ENCODE peak calls at places on chromosome 11, in five cellular contexts. One of them, this sample, is unnamed.

GRCh38 chr11:77299528-77299993 is 1.9 kb downstream of the GDPD4 start:
- DNase-seq in fibroblast of mammary gland: peak
- DNase-seq in cardiac muscle cell: no peak
- DNase-seq in endothelial cell: no peak
- DNase-seq in A549: peak
- DNase-seq in this sample: no peak

GRCh38 chr11:117929568-117930207 is 486 bp upstream of the TMPRSS13 start:
- DNase-seq in A549: no peak
- DNase-seq in endothelial cell: no peak
- DNase-seq in cardiac muscle cell: no peak
- DNase-seq in fibroblast of mammary gland: no peak
- DNase-seq in this sample: no peak

GRCh38 chr11:3058753-3059664 is 1.8 kb upstream of the CARS1 start:
- DNase-seq in cardiac muscle cell: peak
- DNase-seq in endothelial cell: no peak
- DNase-seq in fibroblast of mammary gland: peak
- DNase-seq in A549: peak
- DNase-seq in this sample: no peak

GRCh38 chr11:15541079-15541478 is 426.4 kb downstream of the INSC start:
- DNase-seq in A549: no peak
- DNase-seq in fibroblast of mammary gland: no peak
- DNase-seq in cardiac muscle cell: no peak
- DNase-seq in endothelial cell: no peak
- DNase-seq in this sample: no peak

GRCh38 chr11:110571286-110571685 is 141.0 kb downstream of the ARHGAP20 start:
- DNase-seq in A549: no peak
- DNase-seq in cardiac muscle cell: no peak
- DNase-seq in endothelial cell: no peak
- DNase-seq in fibroblast of mammary gland: no peak
- DNase-seq in this sample: no peak

GRCh38 chr11:79287952-79288351 is 152.9 kb downstream of the TENM4 start:
- DNase-seq in A549: no peak
- DNase-seq in fibroblast of mammary gland: no peak
- DNase-seq in endothelial cell: no peak
- DNase-seq in cardiac muscle cell: no peak
- DNase-seq in this sample: no peak

GRCh38 chr11:11383995-11384394 is 30.9 kb upstream of the CSNK2A3 start:
- DNase-seq in endothelial cell: no peak
- DNase-seq in A549: no peak
- DNase-seq in cardiac muscle cell: no peak
- DNase-seq in fibroblast of mammary gland: no peak
- DNase-seq in this sample: no peak

GRCh38 chr11:64164392-64165312 is 1.3 kb downstream of the MACROD1 start:
- DNase-seq in endothelial cell: no peak
- DNase-seq in A549: no peak
- DNase-seq in cardiac muscle cell: no peak
- DNase-seq in fibroblast of mammary gland: no peak
- DNase-seq in this sample: no peak

GRCh38 chr11:110857885-110858555 is 145.8 kb upstream of the ARHGAP20 start:
- DNase-seq in A549: no peak
- DNase-seq in cardiac muscle cell: peak
- DNase-seq in endothelial cell: no peak
- DNase-seq in fibroblast of mammary gland: peak
- DNase-seq in this sample: no peak

GRCh38 chr11:131690362-131690761 is 319.9 kb downstream of the NTM start:
- DNase-seq in cardiac muscle cell: no peak
- DNase-seq in fibroblast of mammary gland: no peak
- DNase-seq in endothelial cell: no peak
- DNase-seq in A549: no peak
- DNase-seq in this sample: no peak

GRCh38 chr11:131686836-131687235 is 316.4 kb downstream of the NTM start:
- DNase-seq in endothelial cell: no peak
- DNase-seq in A549: no peak
- DNase-seq in fibroblast of mammary gland: no peak
- DNase-seq in cardiac muscle cell: no peak
- DNase-seq in this sample: no peak

GRCh38 chr11:131687291-131688055 is 317.1 kb downstream of the NTM start:
- DNase-seq in endothelial cell: no peak
- DNase-seq in cardiac muscle cell: no peak
- DNase-seq in fibroblast of mammary gland: no peak
- DNase-seq in A549: no peak
- DNase-seq in this sample: no peak

GRCh38 chr11:131689049-131689925 is 318.9 kb downstream of the NTM start:
- DNase-seq in endothelial cell: no peak
- DNase-seq in A549: no peak
- DNase-seq in fibroblast of mammary gland: no peak
- DNase-seq in cardiac muscle cell: no peak
- DNase-seq in this sample: no peak

GRCh38 chr11:131688056-131688693 is 317.8 kb downstream of the NTM start:
- DNase-seq in fibroblast of mammary gland: peak
- DNase-seq in cardiac muscle cell: peak
- DNase-seq in endothelial cell: peak
- DNase-seq in A549: peak
- DNase-seq in this sample: peak
- TF ChIP-seq CTCF in fibroblast of mammary gland: no peak
- TF ChIP-seq CTCF in cardiac muscle cell: peak
- TF ChIP-seq CTCF in endothelial cell: peak
- TF ChIP-seq CTCF in A549: peak
- TF ChIP-seq CTCF in this sample: peak

DNA sequence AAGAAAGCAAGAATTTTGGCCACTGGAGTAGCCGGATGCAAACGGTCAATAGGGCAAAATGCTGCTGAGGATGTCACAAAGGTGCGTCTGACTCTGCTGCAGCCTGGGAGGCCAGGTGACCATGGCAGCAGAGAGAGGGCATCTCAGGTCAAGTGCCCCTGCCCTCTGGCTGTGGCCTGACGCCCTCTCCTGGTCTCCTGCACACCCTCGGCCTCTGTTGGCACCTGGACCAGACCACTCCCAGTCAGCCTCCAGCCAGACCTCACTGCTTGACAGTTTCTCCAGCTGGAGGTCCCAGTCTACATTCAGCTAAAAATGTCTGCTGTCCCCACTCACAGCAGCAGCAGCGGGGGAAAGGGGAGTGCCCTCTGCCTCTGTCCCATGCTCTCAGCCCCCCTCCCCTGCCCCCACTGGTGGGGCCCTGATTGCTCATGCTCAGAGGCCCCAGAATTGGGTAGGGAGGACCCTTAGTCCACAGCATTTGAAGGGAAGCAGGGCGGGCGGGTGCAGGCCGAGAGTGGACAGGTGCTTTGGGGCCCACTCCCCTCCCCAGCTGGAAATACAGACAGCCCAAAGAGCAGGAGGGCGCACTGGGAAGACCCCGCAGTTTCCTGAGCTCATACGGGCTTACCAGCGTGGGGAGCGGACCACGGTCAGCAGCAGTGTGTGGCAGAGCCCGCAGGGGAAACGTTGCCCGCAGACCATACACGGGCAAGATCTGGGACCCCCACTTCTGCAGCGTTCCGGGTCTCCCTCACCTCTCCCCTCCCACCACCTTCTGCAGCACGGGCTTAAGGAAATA is 1.6 kb upstream of the BRSK2 start:
- DNase-seq in A549: peak
- DNase-seq in endothelial cell: no peak
- DNase-seq in fibroblast of mammary gland: no peak
- DNase-seq in cardiac muscle cell: no peak
- DNase-seq in this sample: no peak
- TF ChIP-seq CTCF in A549: peak
- TF ChIP-seq CTCF in endothelial cell: no peak
- TF ChIP-seq CTCF in fibroblast of mammary gland: no peak
- TF ChIP-seq CTCF in cardiac muscle cell: no peak
- TF ChIP-seq CTCF in this sample: peak

DNA sequence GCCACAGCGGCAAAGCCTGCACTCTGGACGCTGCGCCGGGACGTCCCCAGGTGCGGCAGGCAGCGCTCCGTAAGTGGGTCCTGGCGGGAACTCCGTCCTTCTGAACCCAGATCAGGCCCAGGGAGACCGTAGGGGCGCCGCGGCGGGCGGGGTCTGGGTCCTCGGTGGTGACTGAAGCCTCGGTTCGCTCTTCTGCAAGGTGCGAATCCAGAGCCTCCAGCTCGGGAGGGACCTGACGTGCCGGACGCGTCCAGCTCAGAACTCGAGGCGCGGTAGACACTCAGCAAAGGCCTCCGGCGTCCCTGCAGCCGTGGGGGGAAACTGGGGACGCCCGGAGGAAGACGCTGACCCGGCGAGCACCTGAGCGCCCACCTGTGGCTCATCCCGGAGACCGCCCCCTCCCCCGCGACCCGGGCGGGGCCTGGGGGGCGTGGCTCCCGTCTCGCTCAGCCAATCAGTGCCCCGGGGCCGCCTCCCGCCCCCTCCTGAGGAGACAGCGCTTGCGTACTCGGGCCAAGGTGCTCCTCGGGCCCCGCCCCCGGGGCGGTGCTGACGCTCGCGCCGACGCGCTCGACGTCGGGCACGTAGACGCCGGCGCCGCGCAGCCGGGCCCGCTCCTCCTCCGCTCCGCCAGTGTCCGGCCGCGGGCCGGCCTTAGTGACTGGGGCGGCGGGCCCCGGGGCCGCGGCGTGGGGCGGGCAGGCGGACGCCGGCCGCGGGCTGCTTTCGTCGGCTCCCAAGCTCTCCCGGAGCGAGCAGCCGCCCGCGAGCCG is at the start of gene PPFIA1:
- DNase-seq in fibroblast of mammary gland: peak
- DNase-seq in A549: peak
- DNase-seq in endothelial cell: peak
- DNase-seq in cardiac muscle cell: peak
- DNase-seq in this sample: peak
- TF ChIP-seq CTCF in fibroblast of mammary gland: no peak
- TF ChIP-seq CTCF in A549: no peak
- TF ChIP-seq CTCF in endothelial cell: no peak
- TF ChIP-seq CTCF in cardiac muscle cell: no peak
- TF ChIP-seq CTCF in this sample: no peak

DNA sequence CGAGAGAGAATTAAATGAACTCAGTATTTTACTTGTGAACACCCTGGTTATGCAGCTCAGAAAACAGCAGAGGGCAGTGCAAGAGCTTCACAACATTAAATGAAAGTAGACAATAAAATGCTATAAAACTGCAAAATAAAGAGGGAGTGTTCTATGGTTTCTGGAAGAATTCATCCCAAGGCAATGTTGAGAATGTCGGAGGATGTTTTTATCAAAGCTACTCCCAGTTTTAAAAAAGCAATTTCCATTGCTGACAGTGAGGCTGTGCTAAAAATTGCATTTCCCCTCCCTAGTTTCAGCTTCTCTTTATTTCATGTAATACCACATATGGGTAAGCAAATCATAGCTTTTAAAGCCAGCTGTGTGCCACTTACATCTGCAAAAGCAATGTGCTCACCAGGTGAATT is 296.9 kb downstream of the RAB38 start:
- DNase-seq in cardiac muscle cell: peak
- DNase-seq in fibroblast of mammary gland: peak
- DNase-seq in endothelial cell: peak
- DNase-seq in A549: peak
- DNase-seq in this sample: peak
- TF ChIP-seq CTCF in cardiac muscle cell: peak
- TF ChIP-seq CTCF in fibroblast of mammary gland: peak
- TF ChIP-seq CTCF in endothelial cell: peak
- TF ChIP-seq CTCF in A549: peak
- TF ChIP-seq CTCF in this sample: peak

GRCh38 chr11:46305295-46305694 is 27.8 kb downstream of the CREB3L1 start:
- DNase-seq in endothelial cell: no peak
- DNase-seq in fibroblast of mammary gland: no peak
- DNase-seq in cardiac muscle cell: peak
- DNase-seq in A549: no peak
- DNase-seq in this sample: no peak
- TF ChIP-seq CTCF in endothelial cell: no peak
- TF ChIP-seq CTCF in fibroblast of mammary gland: no peak
- TF ChIP-seq CTCF in cardiac muscle cell: peak
- TF ChIP-seq CTCF in A549: no peak
- TF ChIP-seq CTCF in this sample: no peak

GRCh38 chr11:62823677-62824076 is 8.2 kb downstream of the STX5 start:
- DNase-seq in endothelial cell: no peak
- DNase-seq in fibroblast of mammary gland: no peak
- DNase-seq in A549: no peak
- DNase-seq in cardiac muscle cell: no peak
- DNase-seq in this sample: no peak
- TF ChIP-seq CTCF in endothelial cell: no peak
- TF ChIP-seq CTCF in fibroblast of mammary gland: no peak
- TF ChIP-seq CTCF in A549: no peak
- TF ChIP-seq CTCF in cardiac muscle cell: no peak
- TF ChIP-seq CTCF in this sample: no peak

GRCh38 chr11:65743928-65744698 is 23.5 kb upstream of the RNASEH2C start:
- DNase-seq in fibroblast of mammary gland: peak
- DNase-seq in cardiac muscle cell: peak
- DNase-seq in A549: peak
- DNase-seq in endothelial cell: peak
- DNase-seq in this sample: peak
- TF ChIP-seq CTCF in fibroblast of mammary gland: peak
- TF ChIP-seq CTCF in cardiac muscle cell: peak
- TF ChIP-seq CTCF in A549: peak
- TF ChIP-seq CTCF in endothelial cell: no peak
- TF ChIP-seq CTCF in this sample: peak

DNA sequence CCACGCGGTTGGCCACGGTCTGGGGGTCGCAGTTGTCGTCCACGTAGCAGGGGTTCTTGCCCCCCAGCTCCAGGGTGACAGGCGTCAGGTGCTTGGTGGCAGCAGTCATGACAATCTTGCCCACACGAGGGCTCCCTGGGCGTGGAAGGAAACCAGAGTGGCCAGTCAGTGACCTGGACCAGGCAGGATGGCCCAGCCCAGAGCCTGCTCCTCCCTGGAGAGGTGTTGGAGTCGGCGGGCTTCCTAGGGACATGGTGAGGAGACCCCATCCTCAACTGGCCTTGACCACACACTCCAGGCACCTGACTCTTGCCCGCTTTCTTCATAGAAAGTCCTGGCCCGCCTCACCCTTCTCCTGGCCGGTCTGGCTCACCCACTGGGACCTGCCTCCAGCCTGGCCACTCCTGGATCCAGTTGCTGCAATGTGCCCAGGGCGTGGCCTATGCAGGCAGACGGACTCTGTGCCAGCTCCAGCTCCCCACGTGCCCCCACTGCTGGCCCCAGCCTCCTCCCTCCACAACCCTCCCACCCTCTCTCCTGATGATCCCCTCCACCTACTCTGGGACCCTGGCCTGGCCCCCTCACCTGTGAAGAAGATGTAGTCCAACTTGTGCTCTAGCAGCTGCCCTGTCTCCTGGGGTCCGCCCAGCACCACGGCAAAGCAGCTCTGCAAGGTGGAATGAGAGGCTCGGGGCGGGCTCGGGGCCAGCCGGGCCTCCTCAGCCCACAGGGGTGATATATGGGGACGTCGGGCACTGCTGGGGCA is 8.7 kb downstream of the ALDH3B2 start:
- DNase-seq in endothelial cell: no peak
- DNase-seq in A549: peak
- DNase-seq in cardiac muscle cell: no peak
- DNase-seq in fibroblast of mammary gland: no peak
- DNase-seq in this sample: no peak
- TF ChIP-seq CTCF in endothelial cell: no peak
- TF ChIP-seq CTCF in A549: peak
- TF ChIP-seq CTCF in cardiac muscle cell: no peak
- TF ChIP-seq CTCF in fibroblast of mammary gland: no peak
- TF ChIP-seq CTCF in this sample: peak